ENCODE peak calls at places on chromosomes 5 and 9, in seven cellular contexts. One of them, this sample, is unnamed.

GRCh38 chr5:33649801-33650482 is 209.2 kb downstream of the TARS1 start:
- DNase-seq in H7: no peak
- DNase-seq in CD4-positive, CD25-positive, alpha-beta regulatory T cell: no peak
- DNase-seq in mammary epithelial cell: peak; percentile 85
- DNase-seq in heart right ventricle: no peak
- DNase-seq in CD8-positive, alpha-beta T cell: no peak
- DNase-seq in SJSA1: peak; percentile 15
- DNase-seq in this sample: no peak

GRCh38 chr5:78056901-78057514 is 237.5 kb downstream of the AP3B1 start:
- DNase-seq in SJSA1: peak; percentile 33
- DNase-seq in mammary epithelial cell: no peak
- DNase-seq in heart right ventricle: no peak
- DNase-seq in CD8-positive, alpha-beta T cell: no peak
- DNase-seq in CD4-positive, CD25-positive, alpha-beta regulatory T cell: no peak
- DNase-seq in H7: peak; percentile 32
- DNase-seq in this sample: no peak

GRCh38 chr9:124574944-124575343 is 67.7 kb upstream of the NR5A1 start:
- DNase-seq in heart right ventricle: no peak
- DNase-seq in CD8-positive, alpha-beta T cell: no peak
- DNase-seq in CD4-positive, CD25-positive, alpha-beta regulatory T cell: no peak
- DNase-seq in H7: no peak
- DNase-seq in mammary epithelial cell: peak; percentile 93
- DNase-seq in SJSA1: peak; percentile 74
- DNase-seq in this sample: no peak

GRCh38 chr9:16864741-16865434 is 5.6 kb downstream of the BNC2 start:
- DNase-seq in CD8-positive, alpha-beta T cell: no peak
- DNase-seq in mammary epithelial cell: no peak
- DNase-seq in CD4-positive, CD25-positive, alpha-beta regulatory T cell: no peak
- DNase-seq in heart right ventricle: no peak
- DNase-seq in H7: no peak
- DNase-seq in SJSA1: peak; percentile 32
- DNase-seq in this sample: no peak

GRCh38 chr9:130287736-130288135 is 22.2 kb downstream of the HMCN2 start:
- DNase-seq in CD4-positive, CD25-positive, alpha-beta regulatory T cell: no peak
- DNase-seq in CD8-positive, alpha-beta T cell: no peak
- DNase-seq in SJSA1: no peak
- DNase-seq in H7: no peak
- DNase-seq in mammary epithelial cell: no peak
- DNase-seq in heart right ventricle: no peak
- DNase-seq in this sample: no peak

GRCh38 chr9:80383347-80383746 is 811.6 kb downstream of the TLE4 start:
- DNase-seq in H7: no peak
- DNase-seq in CD4-positive, CD25-positive, alpha-beta regulatory T cell: no peak
- DNase-seq in SJSA1: no peak
- DNase-seq in mammary epithelial cell: no peak
- DNase-seq in CD8-positive, alpha-beta T cell: no peak
- DNase-seq in heart right ventricle: no peak
- DNase-seq in this sample: no peak

GRCh38 chr9:95341262-95342011 is 23.9 kb upstream of the FANCC start:
- DNase-seq in heart right ventricle: peak; percentile 15
- DNase-seq in mammary epithelial cell: peak; percentile 12
- DNase-seq in H7: peak; percentile 57
- DNase-seq in CD4-positive, CD25-positive, alpha-beta regulatory T cell: no peak
- DNase-seq in CD8-positive, alpha-beta T cell: no peak
- DNase-seq in SJSA1: no peak
- DNase-seq in this sample: no peak

GRCh38 chr5:158423623-158424200 is 564.8 kb upstream of the CLINT1 start:
- DNase-seq in SJSA1: peak; percentile 46
- DNase-seq in heart right ventricle: no peak
- DNase-seq in mammary epithelial cell: no peak
- DNase-seq in H7: no peak
- DNase-seq in CD4-positive, CD25-positive, alpha-beta regulatory T cell: no peak
- DNase-seq in CD8-positive, alpha-beta T cell: no peak
- DNase-seq in this sample: no peak

GRCh38 chr9:76451234-76451633 is 7.7 kb upstream of the GCNT1 start:
- DNase-seq in mammary epithelial cell: peak; percentile 57
- DNase-seq in H7: no peak
- DNase-seq in SJSA1: peak; percentile 33
- DNase-seq in heart right ventricle: no peak
- DNase-seq in CD4-positive, CD25-positive, alpha-beta regulatory T cell: no peak
- DNase-seq in CD8-positive, alpha-beta T cell: no peak
- DNase-seq in this sample: no peak

GRCh38 chr5:172064766-172065165 is 58.3 kb upstream of the FBXW11 start:
- DNase-seq in CD4-positive, CD25-positive, alpha-beta regulatory T cell: no peak
- DNase-seq in SJSA1: no peak
- DNase-seq in CD8-positive, alpha-beta T cell: no peak
- DNase-seq in heart right ventricle: no peak
- DNase-seq in H7: no peak
- DNase-seq in mammary epithelial cell: no peak
- DNase-seq in this sample: no peak

GRCh38 chr5:50564079-50564478 is 102.4 kb upstream of the PARP8 start:
- DNase-seq in heart right ventricle: no peak
- DNase-seq in SJSA1: no peak
- DNase-seq in CD4-positive, CD25-positive, alpha-beta regulatory T cell: peak; percentile 48
- DNase-seq in H7: no peak
- DNase-seq in CD8-positive, alpha-beta T cell: no peak
- DNase-seq in mammary epithelial cell: peak; percentile 9
- DNase-seq in this sample: no peak

GRCh38 chr9:109498195-109499060 is at the start of gene PTPN3:
- DNase-seq in CD8-positive, alpha-beta T cell: no peak
- DNase-seq in CD4-positive, CD25-positive, alpha-beta regulatory T cell: no peak
- DNase-seq in SJSA1: no peak
- DNase-seq in heart right ventricle: no peak
- DNase-seq in mammary epithelial cell: peak; percentile 30
- DNase-seq in H7: peak; percentile 93
- DNase-seq in this sample: no peak

GRCh38 chr9:109500421-109500974 is 2.4 kb upstream of the PTPN3 start:
- DNase-seq in mammary epithelial cell: no peak
- DNase-seq in CD4-positive, CD25-positive, alpha-beta regulatory T cell: no peak
- DNase-seq in CD8-positive, alpha-beta T cell: no peak
- DNase-seq in heart right ventricle: no peak
- DNase-seq in SJSA1: no peak
- DNase-seq in H7: no peak
- DNase-seq in this sample: no peak

GRCh38 chr9:109499631-109500120 is 1.6 kb upstream of the PTPN3 start:
- DNase-seq in mammary epithelial cell: no peak
- DNase-seq in SJSA1: peak; percentile 67
- DNase-seq in CD8-positive, alpha-beta T cell: no peak
- DNase-seq in H7: peak; percentile 90
- DNase-seq in heart right ventricle: peak; percentile 58
- DNase-seq in CD4-positive, CD25-positive, alpha-beta regulatory T cell: no peak
- DNase-seq in this sample: no peak

GRCh38 chr9:109497193-109498165 is 628 bp downstream of the PTPN3 start:
- DNase-seq in H7: peak; percentile 84
- DNase-seq in mammary epithelial cell: peak; percentile 77
- DNase-seq in SJSA1: peak; percentile 25
- DNase-seq in CD4-positive, CD25-positive, alpha-beta regulatory T cell: no peak
- DNase-seq in CD8-positive, alpha-beta T cell: no peak
- DNase-seq in heart right ventricle: no peak
- DNase-seq in this sample: no peak

DNA sequence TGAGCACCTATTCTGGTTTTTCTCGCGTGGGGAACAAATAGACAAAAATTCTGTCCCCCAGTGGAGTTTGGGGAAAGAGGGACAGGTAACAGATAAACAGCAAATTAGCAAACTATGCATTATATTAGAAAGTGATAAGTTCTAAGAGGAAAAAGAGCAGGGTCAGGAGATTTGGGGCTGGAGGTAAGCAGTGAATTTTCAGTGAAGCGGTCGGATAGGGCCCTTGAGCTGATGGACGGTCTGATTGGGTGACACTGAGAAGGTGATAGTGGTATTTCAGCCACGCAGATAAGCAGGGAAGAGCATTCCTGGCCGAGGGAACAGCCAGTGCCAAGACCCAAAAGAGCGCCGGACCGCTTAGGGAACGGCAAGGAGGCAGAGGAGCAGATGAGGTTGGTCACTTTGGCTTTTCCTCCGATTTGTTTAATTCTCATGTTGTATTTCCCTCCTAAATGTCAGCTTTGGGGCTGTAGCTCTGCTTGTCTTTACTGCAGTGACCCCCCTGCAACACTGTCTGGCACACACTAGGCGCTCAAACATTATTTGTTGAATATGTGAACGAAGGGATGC is 1.0 kb upstream of the PTPN3 start:
- DNase-seq in mammary epithelial cell: no peak
- DNase-seq in H7: no peak
- DNase-seq in CD4-positive, CD25-positive, alpha-beta regulatory T cell: no peak
- DNase-seq in heart right ventricle: no peak
- DNase-seq in CD8-positive, alpha-beta T cell: no peak
- DNase-seq in SJSA1: no peak
- DNase-seq in this sample: no peak
- H3K27me3 ChIP-seq in mammary epithelial cell: no peaks in the 10 kb centered on the region
- H3K27me3 ChIP-seq in H7: peaks cover 56% of the 10 kb centered on the region
- H3K27me3 ChIP-seq in CD4-positive, CD25-positive, alpha-beta regulatory T cell: peaks cover 24% of the 10 kb centered on the region
- H3K27me3 ChIP-seq in heart right ventricle: peaks cover 7% of the 10 kb centered on the region
- H3K27me3 ChIP-seq in CD8-positive, alpha-beta T cell: peaks cover 4% of the 10 kb centered on the region
- H3K27me3 ChIP-seq in SJSA1: peaks cover 5% of the 10 kb centered on the region
- H3K27me3 ChIP-seq in this sample: peaks cover 30% of the 10 kb centered on the region

GRCh38 chr5:35862126-35862525 is 5.4 kb downstream of the IL7R start:
- DNase-seq in H7: no peak
- DNase-seq in CD4-positive, CD25-positive, alpha-beta regulatory T cell: no peak
- DNase-seq in mammary epithelial cell: no peak
- DNase-seq in heart right ventricle: no peak
- DNase-seq in SJSA1: no peak
- DNase-seq in CD8-positive, alpha-beta T cell: no peak
- DNase-seq in this sample: no peak

GRCh38 chr5:35863159-35863558 is 6.5 kb downstream of the IL7R start:
- DNase-seq in CD8-positive, alpha-beta T cell: no peak
- DNase-seq in heart right ventricle: no peak
- DNase-seq in SJSA1: no peak
- DNase-seq in H7: no peak
- DNase-seq in CD4-positive, CD25-positive, alpha-beta regulatory T cell: no peak
- DNase-seq in mammary epithelial cell: no peak
- DNase-seq in this sample: no peak

GRCh38 chr5:35869705-35870277 is 13.1 kb downstream of the IL7R start:
- DNase-seq in H7: no peak
- DNase-seq in mammary epithelial cell: no peak
- DNase-seq in SJSA1: no peak
- DNase-seq in heart right ventricle: no peak
- DNase-seq in CD4-positive, CD25-positive, alpha-beta regulatory T cell: no peak
- DNase-seq in CD8-positive, alpha-beta T cell: no peak
- DNase-seq in this sample: no peak

DNA sequence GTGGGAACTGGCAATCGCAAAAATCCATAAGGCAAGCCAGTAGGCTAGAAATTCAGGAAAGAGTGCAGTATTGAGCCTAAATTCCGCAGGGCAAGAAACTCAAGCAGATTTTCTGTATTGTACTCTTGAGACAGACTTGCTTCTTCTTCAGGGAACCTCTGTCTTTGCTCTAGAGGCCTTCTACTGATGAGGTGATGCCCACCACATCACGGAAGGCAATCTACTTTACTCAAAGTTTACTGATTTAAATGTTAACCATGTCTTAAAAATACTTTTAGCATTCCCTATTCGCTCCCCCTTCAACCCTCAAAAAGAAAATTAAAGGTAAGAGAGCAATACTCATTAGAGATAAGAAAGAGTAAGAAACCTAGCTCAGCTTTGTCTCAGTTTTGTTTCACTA is 11.3 kb downstream of the IL7R start:
- DNase-seq in heart right ventricle: no peak
- DNase-seq in mammary epithelial cell: no peak
- DNase-seq in CD8-positive, alpha-beta T cell: no peak
- DNase-seq in CD4-positive, CD25-positive, alpha-beta regulatory T cell: no peak
- DNase-seq in SJSA1: no peak
- DNase-seq in H7: no peak
- DNase-seq in this sample: no peak
- H3K27me3 ChIP-seq in heart right ventricle: no peaks in the 10 kb centered on the region
- H3K27me3 ChIP-seq in mammary epithelial cell: no peaks in the 10 kb centered on the region
- H3K27me3 ChIP-seq in CD8-positive, alpha-beta T cell: no peaks in the 10 kb centered on the region
- H3K27me3 ChIP-seq in CD4-positive, CD25-positive, alpha-beta regulatory T cell: no peaks in the 10 kb centered on the region
- H3K27me3 ChIP-seq in SJSA1: no peaks in the 10 kb centered on the region
- H3K27me3 ChIP-seq in H7: no peaks in the 10 kb centered on the region
- H3K27me3 ChIP-seq in this sample: no peaks in the 10 kb centered on the region

DNA sequence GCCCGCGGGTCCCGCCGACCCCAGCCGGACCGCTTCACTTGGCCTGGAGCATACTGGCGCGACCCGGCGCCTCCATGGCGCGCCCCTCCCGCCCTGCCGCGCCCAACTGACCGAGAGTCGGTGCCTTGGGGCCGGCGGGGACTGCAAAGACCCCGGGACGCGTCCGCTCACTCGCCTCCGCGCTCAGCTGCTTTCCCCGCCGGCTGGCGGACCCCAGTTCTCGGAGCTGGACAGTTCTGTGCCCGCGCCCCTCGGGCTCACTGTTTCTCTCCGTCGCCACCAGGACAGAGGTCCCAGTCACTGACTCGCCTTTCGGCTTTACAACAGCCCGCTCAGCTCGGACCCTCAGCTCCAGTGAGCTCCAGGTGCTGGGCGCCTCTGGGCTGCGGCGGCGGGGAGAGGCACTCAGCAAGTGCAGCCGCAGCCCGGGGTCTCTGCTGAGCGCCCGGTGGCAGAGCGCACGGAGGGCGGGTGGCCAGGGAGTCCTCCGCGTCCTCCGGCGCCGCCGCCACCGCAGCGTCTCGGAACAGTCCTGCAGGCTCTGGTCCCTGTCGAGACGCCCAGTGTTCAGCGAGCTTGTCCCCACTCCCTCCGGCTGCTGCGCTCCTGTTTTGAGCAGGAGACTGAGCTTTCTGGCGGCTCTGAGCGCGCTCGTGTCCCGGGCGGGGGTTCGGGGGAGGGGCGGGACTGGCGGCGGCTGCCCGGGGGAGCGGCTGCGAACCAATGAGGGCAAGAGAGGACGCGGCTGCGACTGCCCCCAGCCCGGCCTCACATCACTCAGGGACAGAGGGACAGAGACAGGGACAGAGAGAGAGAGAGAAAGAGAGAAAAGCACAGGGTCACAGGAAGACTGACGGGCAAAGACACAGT is at the start of gene SMIM32:
- DNase-seq in SJSA1: peak; percentile 42
- DNase-seq in heart right ventricle: peak; percentile 11
- DNase-seq in mammary epithelial cell: no peak
- DNase-seq in CD4-positive, CD25-positive, alpha-beta regulatory T cell: no peak
- DNase-seq in CD8-positive, alpha-beta T cell: no peak
- DNase-seq in H7: peak; percentile 86
- DNase-seq in this sample: no peak
- H3K27me3 ChIP-seq in SJSA1: peaks cover 61% of the 10 kb centered on the region
- H3K27me3 ChIP-seq in heart right ventricle: peaks cover 16% of the 10 kb centered on the region
- H3K27me3 ChIP-seq in mammary epithelial cell: peaks cover 6% of the 10 kb centered on the region
- H3K27me3 ChIP-seq in CD4-positive, CD25-positive, alpha-beta regulatory T cell: peaks cover 2% of the 10 kb centered on the region
- H3K27me3 ChIP-seq in CD8-positive, alpha-beta T cell: peaks cover 11% of the 10 kb centered on the region
- H3K27me3 ChIP-seq in H7: peaks cover 66% of the 10 kb centered on the region
- H3K27me3 ChIP-seq in this sample: peaks cover 53% of the 10 kb centered on the region

DNA sequence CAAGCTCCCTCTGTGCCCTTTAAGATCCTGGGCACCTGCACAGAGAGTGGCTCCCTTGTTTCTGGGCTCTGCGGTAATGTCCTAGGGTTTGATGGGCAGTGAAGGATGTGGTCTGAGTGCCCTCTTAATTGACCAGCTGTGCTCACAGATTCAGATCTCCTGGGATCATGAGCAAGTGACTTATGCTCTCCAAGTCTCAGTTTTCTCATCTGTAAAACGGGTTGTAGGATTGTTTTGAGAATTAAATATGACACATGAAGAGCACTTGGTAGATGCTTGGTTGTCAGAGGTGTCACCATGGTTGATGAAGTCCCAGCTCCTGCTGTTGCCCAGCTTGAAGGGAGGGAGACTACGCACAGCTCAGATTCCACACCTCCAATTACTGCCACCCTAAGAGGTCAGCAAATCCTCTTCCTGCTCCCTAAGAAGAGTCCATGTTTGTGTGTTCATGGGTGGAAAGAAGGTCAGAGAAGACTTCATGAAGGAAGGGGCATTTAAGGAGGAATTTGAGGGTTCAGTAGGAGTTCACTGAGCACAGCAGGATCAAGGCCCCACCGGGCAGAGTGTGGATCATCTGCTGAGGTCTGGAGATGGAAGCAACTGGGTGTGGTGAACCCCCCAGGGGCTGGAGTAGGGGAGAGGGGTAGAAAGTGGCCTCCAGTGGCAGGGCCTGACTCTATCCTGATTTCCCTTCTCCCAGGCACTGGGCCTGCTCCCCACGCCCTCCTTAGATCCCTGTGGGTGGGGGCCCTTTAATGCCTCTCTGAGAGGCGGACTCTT is 1.4 kb upstream of the PSD2 start:
- DNase-seq in heart right ventricle: no peak
- DNase-seq in mammary epithelial cell: no peak
- DNase-seq in H7: no peak
- DNase-seq in CD8-positive, alpha-beta T cell: no peak
- DNase-seq in SJSA1: no peak
- DNase-seq in CD4-positive, CD25-positive, alpha-beta regulatory T cell: no peak
- DNase-seq in this sample: no peak
- H3K27me3 ChIP-seq in heart right ventricle: peaks cover 33% of the 10 kb centered on the region
- H3K27me3 ChIP-seq in mammary epithelial cell: peaks cover 23% of the 10 kb centered on the region
- H3K27me3 ChIP-seq in H7: peaks cover 68% of the 10 kb centered on the region
- H3K27me3 ChIP-seq in CD8-positive, alpha-beta T cell: peaks cover 10% of the 10 kb centered on the region
- H3K27me3 ChIP-seq in SJSA1: peaks cover 70% of the 10 kb centered on the region
- H3K27me3 ChIP-seq in CD4-positive, CD25-positive, alpha-beta regulatory T cell: peaks cover 16% of the 10 kb centered on the region
- H3K27me3 ChIP-seq in this sample: peaks cover 45% of the 10 kb centered on the region